ENCODE peak calls at places on chromosomes 6 and 20, in four cellular contexts. O is bronchial epithelial cell, U is fibroblast of pulmonary artery, A is mucosa of descending colon. H is an unnamed sample.

GRCh38 chr6:101666256-101666655 is 272.7 kb downstream of the GRIK2 start:
- DNase-seq in O (peak; percentile 96), U (peak; percentile 45), A (no peak), H (peak; percentile 93)

GRCh38 chr20:43911066-43911465 is 3.6 kb upstream of the TOX2 start:
- DNase-seq in O (peak; percentile 74), U (peak; percentile 90), A (no peak), H (peak; percentile 75)

GRCh38 chr6:13190391-13190790 is 137.9 kb downstream of the TBC1D7 start:
- DNase-seq in O (no peak), U (no peak), A (no peak), H (no peak)

GRCh38 chr20:50399003-50399916 is 110.9 kb upstream of the PTPN1 start:
- DNase-seq in A (no peak), O (no peak), U (no peak), H (no peak)

GRCh38 chr6:68192988-68193387 is 442.1 kb upstream of the ADGRB3 start:
- DNase-seq in O (no peak), U (no peak), A (no peak), H (no peak)

GRCh38 chr6:109441069-109441816 is 719 bp downstream of the SMPD2 start:
- DNase-seq in U (peak; percentile 54), A (peak; percentile 74), O (peak; percentile 56), H (peak; percentile 62)

GRCh38 chr6:149851461-149851860 is 12.7 kb downstream of the LRP11 start:
- DNase-seq in O (peak; percentile 65), A (no peak), U (peak; percentile 47), H (peak; percentile 68)

GRCh38 chr20:41137412-41138216 is at the start of gene PLCG1:
- DNase-seq in A (peak; percentile 87), U (peak; percentile 76), O (peak; percentile 35), H (peak; percentile 60)

GRCh38 chr6:15888798-15889772 is 226.3 kb upstream of the DTNBP1 start:
- DNase-seq in U (peak; percentile 84), O (no peak), A (no peak), H (no peak)

GRCh38 chr6:69069881-69070280 is 434.8 kb downstream of the ADGRB3 start:
- DNase-seq in A (no peak), O (no peak), U (no peak), H (no peak)

GRCh38 chr6:37783025-37783825 is 36.3 kb upstream of the ZFAND3 start:
- DNase-seq in O (no peak), A (no peak), U (no peak), H (no peak)

GRCh38 chr6:21856096-21856825 is 262.7 kb downstream of the SOX4 start:
- DNase-seq in A (no peak), U (peak; percentile 64), O (peak; percentile 98), H (peak; percentile 81)

GRCh38 chr20:41167118-41167470 is 29.8 kb downstream of the PLCG1 start:
- DNase-seq in A (no peak), U (no peak), O (no peak), H (no peak)

GRCh38 chr6:153130515-153131036 is 506 bp downstream of the RGS17 start:
- DNase-seq in O (no peak), U (no peak), A (no peak), H (peak; percentile 9)

GRCh38 chr6:64415936-64416335 is 780.3 kb downstream of the PHF3 start:
- DNase-seq in A (no peak), U (peak; percentile 18), O (no peak), H (no peak)

DNA sequence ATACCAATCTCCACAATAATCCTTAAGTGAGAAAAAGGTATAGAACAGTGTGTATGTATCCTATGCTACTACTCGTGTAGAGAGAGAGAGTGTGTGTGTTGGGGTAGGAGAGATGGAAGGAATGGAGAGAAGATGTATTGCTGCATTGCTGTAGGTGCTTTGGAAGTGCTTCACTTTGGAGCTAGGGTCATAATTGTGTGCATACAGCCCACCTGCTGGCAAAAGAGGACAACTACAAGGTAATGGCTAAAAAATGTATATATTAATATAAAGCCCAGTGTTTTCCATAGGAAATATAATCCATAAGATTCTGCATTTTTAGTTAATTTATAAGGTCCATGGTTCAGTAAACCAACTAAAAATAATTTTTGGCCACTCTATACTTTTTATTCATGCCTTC is 36.1 kb downstream of the SERAC1 start:
- DNase-seq in U (peak; percentile 54), O (peak; percentile 44), A (no peak), H (peak; percentile 65)
- TF ChIP-seq CTCF in U (peak; percentile 63), O (peak; percentile 43), A (no peak), H (peak; percentile 36)

GRCh38 chr6:132165677-132166076 is 214.5 kb upstream of the CCN2 start:
- DNase-seq in A (no peak), U (no peak), O (no peak), H (no peak)

GRCh38 chr6:132166670-132167069 is 215.5 kb upstream of the CCN2 start:
- DNase-seq in O (no peak), A (no peak), U (no peak), H (no peak)

GRCh38 chr6:132161283-132161682 is 210.1 kb upstream of the CCN2 start:
- DNase-seq in O (peak; percentile 52), U (peak; percentile 81), A (no peak), H (peak; percentile 51)
- TF ChIP-seq CTCF in O (peak; percentile 63), U (peak; percentile 75), A (peak; percentile 30), H (peak; percentile 57)

GRCh38 chr6:4937414-4937813 is 66.4 kb downstream of the RPP40 start:
- DNase-seq in O (no peak), U (no peak), A (no peak), H (no peak)

GRCh38 chr6:4935486-4935885 is 68.4 kb downstream of the RPP40 start:
- DNase-seq in O (no peak), U (no peak), A (no peak), H (no peak)

GRCh38 chr6:4935981-4936680 is 67.7 kb downstream of the RPP40 start:
- DNase-seq in A (no peak), O (no peak), U (no peak), H (no peak)

GRCh38 chr6:4939241-4939640 is 64.6 kb downstream of the RPP40 start:
- DNase-seq in U (no peak), O (no peak), A (no peak), H (no peak)

GRCh38 chr6:4936681-4937041 is 67.2 kb downstream of the RPP40 start:
- DNase-seq in U (peak; percentile 78), A (no peak), O (peak; percentile 61), H (peak; percentile 34)
- TF ChIP-seq CTCF in U (peak; percentile 63), A (no peak), O (peak; percentile 53), H (peak; percentile 56)

DNA sequence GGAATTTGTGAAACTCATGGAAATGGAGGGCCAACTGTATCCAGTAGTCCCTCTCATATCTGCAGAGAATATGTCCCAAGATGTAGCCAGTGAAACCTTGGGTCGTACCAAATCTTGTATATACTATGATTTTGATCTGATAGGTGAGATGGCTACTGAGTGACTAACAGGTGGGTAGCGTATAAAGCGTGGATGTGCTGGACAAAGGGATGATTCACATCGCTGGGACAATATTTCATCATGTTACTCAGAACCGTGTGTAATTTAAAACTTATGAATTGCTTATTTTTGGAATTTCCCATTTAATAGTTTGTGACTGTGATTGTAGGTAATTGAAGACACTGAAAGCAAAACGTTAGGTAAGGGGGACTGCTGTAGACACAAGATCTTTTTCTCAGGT is 144.1 kb downstream of the SMAP1 start:
- DNase-seq in U (peak; percentile 18), A (no peak), O (peak; percentile 77), H (peak; percentile 75)
- TF ChIP-seq CTCF in U (no peak), A (no peak), O (no peak), H (no peak)

GRCh38 chr6:72702421-72702820 is 80.6 kb downstream of the KCNQ5 start:
- DNase-seq in U (no peak), O (no peak), A (no peak), H (no peak)

GRCh38 chr6:72699142-72699541 is 77.3 kb downstream of the KCNQ5 start:
- DNase-seq in U (no peak), O (peak; percentile 23), A (no peak), H (no peak)

GRCh38 chr6:72709436-72709835 is 87.6 kb downstream of the KCNQ5 start:
- DNase-seq in O (no peak), A (no peak), U (no peak), H (no peak)

GRCh38 chr6:72703093-72703492 is 81.2 kb downstream of the KCNQ5 start:
- DNase-seq in U (no peak), A (no peak), O (no peak), H (no peak)

GRCh38 chr6:72704979-72705378 is 83.1 kb downstream of the KCNQ5 start:
- DNase-seq in A (no peak), O (peak; percentile 20), U (peak; percentile 13), H (peak; percentile 23)
- TF ChIP-seq CTCF in A (no peak), O (no peak), U (peak; percentile 24), H (no peak)

H was measured in MCF 10A.